ENCODE peak calls at places on chromosome 15, in six cellular contexts. O, W, H, D, S and K are unnamed samples.

GRCh38 chr15:69398541-69398940 is 15.6 kb upstream of the KIF23 start:
- DNase-seq in D (no peak), O (no peak), W (peak), H (no peak), S (no peak), K (no peak)

GRCh38 chr15:89492111-89492641 is 4.2 kb downstream of the RHCG start:
- DNase-seq in S (no peak), W (no peak), O (peak), D (no peak), H (no peak), K (peak)

GRCh38 chr15:40591310-40591845 is 2.7 kb upstream of the KNL1 start:
- DNase-seq in W (no peak), S (no peak), O (peak), H (no peak), D (no peak), K (no peak)

GRCh38 chr15:50183112-50183794 is 1.3 kb downstream of the SLC27A2 start:
- DNase-seq in H (no peak), O (peak), D (no peak), W (no peak), S (no peak), K (no peak)

GRCh38 chr15:36844453-36845094 is 255.8 kb downstream of the MEIS2 start:
- DNase-seq in W (peak), H (no peak), D (peak), S (peak), O (peak), K (no peak)

GRCh38 chr15:94174399-94174802 is 57.0 kb upstream of the MCTP2 start:
- DNase-seq in S (peak), W (peak), D (no peak), O (no peak), H (no peak), K (no peak)

GRCh38 chr15:96585634-96586386 is 255.3 kb downstream of the NR2F2 start:
- DNase-seq in S (no peak), D (peak), O (peak), H (no peak), W (peak), K (no peak)

GRCh38 chr15:77023576-77024272 is 28.8 kb downstream of the PSTPIP1 start:
- DNase-seq in H (no peak), W (no peak), O (no peak), S (no peak), D (no peak), K (peak)

GRCh38 chr15:70401709-70402108 is 304.0 kb upstream of the TLE3 start:
- DNase-seq in D (no peak), S (no peak), H (no peak), O (no peak), W (peak), K (no peak)

GRCh38 chr15:40878785-40879184 is 4.8 kb upstream of the RHOV start:
- DNase-seq in D (no peak), H (no peak), S (no peak), W (peak), O (peak), K (no peak)

GRCh38 chr15:101126618-101127502 is 125.0 kb downstream of the CHSY1 start:
- DNase-seq in O (no peak), W (peak), H (no peak), S (peak), D (no peak), K (no peak)

GRCh38 chr15:90000175-90000923 is 775 bp upstream of the ZNF710 start:
- DNase-seq in O (peak), W (peak), S (no peak), D (peak), H (no peak), K (no peak)

GRCh38 chr15:74788716-74789151 is 6.9 kb downstream of the CSK start:
- DNase-seq in H (no peak), W (no peak), O (no peak), D (no peak), S (no peak), K (no peak)

GRCh38 chr15:101499863-101500713 is 10.6 kb upstream of the PCSK6 start:
- DNase-seq in W (no peak), S (peak), O (no peak), D (no peak), H (peak), K (no peak)

GRCh38 chr15:75193272-75193671 is 8.4 kb upstream of the C15orf39 start:
- DNase-seq in O (no peak), D (no peak), S (no peak), W (no peak), H (no peak), K (peak)

GRCh38 chr15:29070471-29071192 is 184.9 kb downstream of the APBA2 start:
- DNase-seq in O (no peak), H (no peak), W (peak), D (no peak), S (no peak), K (no peak)

GRCh38 chr15:77774350-77774749 is 141.6 kb upstream of the LINGO1 start:
- DNase-seq in D (no peak), W (no peak), O (no peak), H (no peak), S (no peak), K (no peak)

GRCh38 chr15:101620645-101621044 is 31.5 kb downstream of the TM2D3 start:
- DNase-seq in W (no peak), S (no peak), D (no peak), H (no peak), O (no peak), K (no peak)

GRCh38 chr15:57060799-57061198 is 142.4 kb downstream of the TCF12 start:
- DNase-seq in S (no peak), O (no peak), H (no peak), D (no peak), W (peak), K (no peak)

GRCh38 chr15:63449711-63450110 is 54.7 kb upstream of the USP3 start:
- DNase-seq in D (no peak), W (no peak), S (no peak), H (no peak), O (no peak), K (no peak)